ENCODE peak calls at places on chromosome X, in nine cellular contexts. T is left lung, M is psoas muscle, L is cardiac fibroblast, Q is AG04450, B is colonic mucosa, J is tibial artery, E is BJ, I is tibial nerve. W is an unnamed sample.

GRCh38 chrX:56343231-56343630 is 111.1 kb downstream of the KLF8 start:
- DNase-seq in I (no peak), B (no peak), E (no peak), T (no peak), M (no peak), Q (no peak), J (no peak), L (no peak), W (no peak)

GRCh38 chrX:42149786-42150185 is 226.4 kb upstream of the CASK start:
- DNase-seq in M (no peak), Q (no peak), J (no peak), B (no peak), I (no peak), E (no peak), T (no peak), L (peak), W (peak)

GRCh38 chrX:102934624-102935023 is 2.4 kb upstream of the RAB40AL start:
- DNase-seq in L (peak), B (peak), J (peak), T (no peak), E (no peak), Q (no peak), M (no peak), I (peak), W (peak)

GRCh38 chrX:141652315-141652714 is 46.2 kb downstream of the SPANXD start:
- DNase-seq in B (no peak), L (peak), E (no peak), J (no peak), T (no peak), M (no peak), I (no peak), Q (no peak), W (no peak)

GRCh38 chrX:53594354-53594753 is 92.2 kb downstream of the HUWE1 start:
- DNase-seq in M (no peak), L (peak), Q (peak), J (no peak), I (no peak), T (no peak), E (peak), B (no peak), W (peak)

GRCh38 chrX:71671043-71671829 is 3.9 kb downstream of the LOC101059915 start:
- DNase-seq in J (no peak), L (no peak), I (no peak), E (no peak), B (no peak), Q (no peak), T (no peak), M (no peak), W (no peak)

GRCh38 chrX:139126493-139126892 is 404.0 kb upstream of the F9 start:
- DNase-seq in I (no peak), E (no peak), J (no peak), Q (no peak), L (no peak), T (no peak), B (peak), M (peak), W (peak)

GRCh38 chrX:80430826-80431501 is 10.7 kb downstream of the TENT5D start:
- DNase-seq in I (no peak), E (no peak), Q (no peak), B (no peak), T (no peak), L (peak), J (no peak), M (no peak), W (peak)

GRCh38 chrX:44675364-44676024 is 132.8 kb upstream of the FUNDC1 start:
- DNase-seq in I (peak), L (peak), B (no peak), E (peak), J (no peak), M (peak), T (no peak), Q (peak), W (peak)

GRCh38 chrX:69165116-69165651 is at the start of gene PJA1:
- DNase-seq in I (peak), E (no peak), B (peak), Q (no peak), L (peak), M (peak), T (peak), J (peak), W (peak)

GRCh38 chrX:101485212-101486064 is at the start of gene ARMCX4:
- DNase-seq in Q (peak), J (peak), E (no peak), B (no peak), L (peak), I (peak), M (peak), T (peak), W (peak)

GRCh38 chrX:38376747-38377146 is 24.3 kb downstream of the OTC start:
- DNase-seq in B (no peak), T (no peak), I (no peak), L (no peak), M (no peak), Q (no peak), J (no peak), E (no peak), W (no peak)

GRCh38 chrX:10085223-10085622 is 71.6 kb upstream of the CLCN4 start:
- DNase-seq in T (no peak), E (no peak), L (no peak), J (no peak), I (no peak), M (no peak), Q (no peak), B (no peak), W (no peak)

GRCh38 chrX:126165401-126165720 is 728 bp downstream of the DCAF12L2 start:
- DNase-seq in Q (no peak), J (no peak), L (no peak), B (no peak), T (no peak), E (no peak), I (no peak), M (no peak), W (no peak)

GRCh38 chrX:17860811-17861495 is at the start of gene RAI2:
- DNase-seq in J (peak), I (no peak), M (peak), Q (no peak), T (peak), L (no peak), E (no peak), B (no peak), W (no peak)

GRCh38 chrX:24858004-24858746 is 157.6 kb downstream of the ARX start:
- DNase-seq in L (peak), E (no peak), Q (no peak), B (no peak), I (no peak), T (no peak), M (no peak), J (no peak), W (peak)

GRCh38 chrX:149286940-149287349 is 218.2 kb downstream of the IDS start:
- DNase-seq in E (no peak), Q (peak), L (peak), J (no peak), T (no peak), B (peak), I (no peak), M (no peak), W (peak)

GRCh38 chrX:15549189-15550012 is 48.8 kb downstream of the BMX start:
- DNase-seq in I (no peak), E (no peak), T (no peak), Q (no peak), B (no peak), M (no peak), J (no peak), L (no peak), W (no peak)

GRCh38 chrX:71098302-71098701 is 2.7 kb downstream of the FOXO4 start:
- DNase-seq in M (peak), J (peak), L (peak), E (no peak), I (peak), T (peak), Q (no peak), B (peak), W (peak)

GRCh38 chrX:23365541-23365940 is 30.9 kb downstream of the PTCHD1 start:
- DNase-seq in T (no peak), L (no peak), Q (no peak), M (no peak), E (no peak), I (no peak), J (no peak), B (no peak), W (no peak)

GRCh38 chrX:17567173-17567572 is 170.1 kb upstream of the SCML1 start:
- DNase-seq in L (peak), Q (no peak), T (no peak), E (no peak), M (no peak), B (no peak), J (peak), I (no peak), W (peak)

GRCh38 chrX:78839711-78840110 is 92.2 kb downstream of the LPAR4 start:
- DNase-seq in B (no peak), E (no peak), M (no peak), T (no peak), Q (no peak), J (no peak), L (no peak), I (no peak), W (no peak)

GRCh38 chrX:148135738-148136137 is 154.6 kb downstream of the FMR1NB start:
- DNase-seq in E (no peak), B (no peak), I (no peak), Q (no peak), T (no peak), L (peak), M (no peak), J (no peak), W (peak)

GRCh38 chrX:65598559-65599147 is 64.1 kb upstream of the LAS1L start:
- DNase-seq in T (no peak), Q (no peak), M (no peak), J (no peak), B (no peak), L (no peak), E (no peak), I (no peak), W (no peak)

GRCh38 chrX:95056901-95057300 is 1382.9 kb downstream of the FAM133A start:
- DNase-seq in J (no peak), E (no peak), M (no peak), L (peak), Q (no peak), B (no peak), I (no peak), T (no peak), W (peak)

GRCh38 chrX:41406211-41406610 is 40.9 kb upstream of the NYX start:
- DNase-seq in M (no peak), T (no peak), E (no peak), L (peak), Q (no peak), J (no peak), B (no peak), I (no peak), W (peak)

DNA sequence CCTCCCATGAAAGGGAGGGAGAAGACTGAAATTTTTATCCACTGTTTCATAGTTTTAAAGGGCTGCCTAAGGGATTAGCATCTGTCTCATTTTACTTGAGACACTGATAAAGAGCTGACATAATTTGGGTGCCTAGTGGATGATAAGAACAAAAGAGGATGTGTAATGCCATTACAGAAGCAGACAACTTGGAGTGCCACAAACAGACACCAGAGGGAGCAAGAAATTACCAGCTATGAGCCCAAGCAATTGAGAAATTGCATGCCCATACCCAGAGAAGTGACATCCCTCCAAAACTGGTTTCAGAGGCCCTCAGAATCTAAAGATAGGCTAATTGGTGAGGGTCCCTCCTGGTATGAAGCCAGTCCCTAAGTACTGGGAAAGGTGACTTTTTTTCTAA is 38.5 kb upstream of the POU3F4 start:
- DNase-seq in M (no peak), Q (no peak), T (no peak), J (no peak), L (peak), I (no peak), E (no peak), B (peak), W (peak)
- TF ChIP-seq CTCF in M (peak), Q (no peak), T (no peak), J (peak), L (no peak), I (no peak), E (no peak), B (peak), W (peak)

GRCh38 chrX:153495362-153495751 is 577 bp downstream of the BGN start:
- DNase-seq in B (no peak), E (no peak), L (no peak), T (no peak), M (no peak), Q (no peak), J (peak), I (no peak), W (no peak)
- H3K4me3 ChIP-seq in B (no peak), E (peak), L (peak), T (peak), M (peak), Q (peak), J (peak), I (peak), W (peak)

DNA sequence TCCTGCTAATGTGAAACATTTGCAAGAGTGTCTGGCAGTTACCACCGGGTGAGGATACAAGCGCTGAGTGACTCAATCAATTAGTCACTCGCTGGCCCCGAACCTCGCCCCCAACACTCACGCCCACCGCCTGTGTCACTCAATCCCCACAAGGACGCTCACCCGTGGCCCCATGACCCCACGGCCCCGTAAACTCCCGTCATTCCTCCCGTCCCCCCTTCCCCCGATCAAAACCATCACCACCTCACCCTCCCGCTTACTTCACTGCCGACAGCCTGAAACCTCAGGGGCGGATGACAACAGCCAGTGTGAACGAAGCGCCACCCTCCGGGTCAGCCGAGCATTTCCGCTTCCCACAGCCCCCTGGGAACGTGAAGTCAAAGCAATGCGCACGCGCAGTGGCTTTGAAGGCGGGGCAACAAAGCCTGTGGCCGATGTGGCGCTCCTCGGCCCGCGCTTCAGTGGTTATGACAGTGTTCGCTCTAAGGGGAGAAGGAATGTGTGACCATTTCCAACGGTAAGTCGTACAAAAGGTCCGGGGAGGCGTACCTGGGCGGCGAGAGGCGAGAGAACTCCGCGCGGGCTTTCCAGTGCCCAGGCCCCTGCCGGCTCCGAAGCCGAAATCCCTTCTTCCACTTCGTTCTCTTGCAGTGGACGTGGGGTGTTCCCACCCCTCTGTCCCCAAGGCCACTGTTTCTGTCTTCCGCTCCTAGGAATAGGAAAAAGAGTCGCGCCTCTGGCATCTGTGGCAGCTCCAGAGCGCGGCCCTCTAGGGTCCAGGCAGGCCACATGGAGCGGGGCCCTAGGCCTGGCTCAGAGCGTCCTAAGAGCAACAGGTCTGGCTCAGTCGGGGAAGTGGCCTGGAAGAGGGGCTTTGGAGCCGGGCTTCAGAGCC is at the start of gene ZNF674:
- DNase-seq in B (peak), T (peak), M (peak), I (peak), E (peak), J (peak), Q (peak), L (peak), W (peak)
- TF ChIP-seq CTCF in B (no peak), T (peak), M (peak), I (peak), E (peak), J (peak), Q (peak), L (no peak), W (no peak)

GRCh38 chrX:151889451-151889850 is 23.2 kb upstream of the MAGEA4 start:
- DNase-seq in L (no peak), M (no peak), T (no peak), J (no peak), I (no peak), Q (no peak), E (no peak), B (peak), W (no peak)
- H3K4me3 ChIP-seq in L (no peak), M (no peak), T (no peak), J (no peak), I (no peak), Q (no peak), E (no peak), B (no peak), W (no peak)

GRCh38 chrX:83916525-83916924 is 55.6 kb downstream of the CYLC1 start:
- DNase-seq in M (no peak), I (no peak), J (no peak), L (peak), B (no peak), E (no peak), Q (no peak), T (no peak), W (peak)
- TF ChIP-seq CTCF in M (no peak), I (no peak), J (peak), L (peak), B (peak), E (peak), Q (peak), T (no peak), W (peak)

DNA sequence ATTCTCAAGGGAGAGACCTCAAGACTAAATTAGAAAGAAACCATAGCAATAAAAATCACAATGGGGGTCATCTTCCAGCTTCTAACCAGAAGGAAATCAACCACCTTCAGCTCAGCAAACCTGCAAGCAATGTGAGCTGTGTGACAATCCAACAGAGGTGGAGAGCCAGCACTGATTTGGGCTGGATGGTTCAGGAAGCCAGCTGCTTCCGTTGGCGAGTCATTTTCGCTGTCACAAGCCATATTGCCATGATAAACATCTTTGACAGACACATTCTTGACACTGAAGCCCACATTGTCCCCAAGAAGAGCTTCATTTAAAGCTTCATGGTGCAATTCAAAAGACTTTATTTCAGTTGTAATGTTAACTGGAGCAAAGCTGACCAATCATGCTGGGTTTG is 22.7 kb downstream of the F8A1 start:
- DNase-seq in Q (no peak), J (no peak), I (no peak), M (no peak), B (no peak), L (no peak), E (no peak), T (no peak), W (no peak)
- H3K4me3 ChIP-seq in Q (no peak), J (no peak), I (no peak), M (no peak), B (no peak), L (no peak), E (no peak), T (no peak), W (no peak)

GRCh38 chrX:143669395-143669794 is 33.5 kb upstream of the SLITRK4 start:
- DNase-seq in B (no peak), I (no peak), M (no peak), Q (no peak), T (no peak), E (no peak), L (peak), J (no peak), W (peak)
- TF ChIP-seq CTCF in B (no peak), I (no peak), M (no peak), Q (no peak), T (no peak), E (no peak), L (peak), J (no peak), W (peak)

DNA sequence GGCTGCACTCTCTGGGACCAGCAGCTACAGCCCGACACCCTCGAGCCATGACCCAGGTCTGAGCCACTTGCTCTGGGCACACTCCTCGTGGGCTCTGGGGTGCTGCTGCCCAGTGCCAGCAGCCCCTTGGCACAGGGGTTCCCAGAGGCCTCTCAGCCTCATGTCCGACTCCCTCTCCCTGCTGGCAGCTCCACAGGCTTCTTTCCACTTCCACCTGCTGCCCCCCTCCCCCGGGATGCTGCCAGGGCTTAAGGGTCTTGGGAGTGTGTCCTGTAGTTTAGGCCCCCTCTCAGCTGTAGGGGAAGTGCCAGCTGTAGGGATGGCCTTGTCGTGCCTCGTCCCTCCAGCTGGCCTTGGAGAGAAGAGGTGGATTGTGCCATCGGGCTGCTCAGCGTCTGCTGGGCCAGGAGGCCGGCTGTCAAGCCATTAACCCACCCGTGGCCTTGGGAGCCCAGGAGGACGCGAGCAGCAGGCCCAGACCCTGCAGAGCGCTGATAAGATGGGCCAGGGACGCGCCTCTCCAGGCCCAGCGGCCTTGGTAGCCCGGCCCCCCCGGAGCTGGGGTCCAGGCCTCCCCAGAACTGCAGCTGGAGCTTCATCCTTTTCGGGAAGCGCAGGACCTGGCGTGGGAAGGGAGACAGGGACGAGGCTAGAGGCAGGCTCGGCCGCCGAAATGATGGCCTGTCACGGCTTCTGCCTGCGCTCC is 1.0 kb upstream of the USP27X start:
- DNase-seq in T (peak), M (no peak), I (no peak), Q (no peak), J (no peak), E (no peak), B (no peak), L (peak), W (no peak)
- H3K4me3 ChIP-seq in T (peak), M (peak), I (peak), Q (peak), J (peak), E (peak), B (peak), L (peak), W (peak)